ENCODE peak calls at places on chromosomes 1 and 21, in ten cellular contexts. Q, K, F, U, X, I, H, C, A and R are unnamed samples.
A peak's percentile ranks its signal among the peaks of the same experiment; 100 is the strongest.

GRCh38 chr1:54850082-54850730 is 36.8 kb downstream of the DHCR24 start:
- DNase-seq in Q (no peak), K (peak; percentile 47), F (no peak), U (no peak), X (no peak), I (no peak), H (peak; percentile 27), C (no peak), A (peak; percentile 10), R (no peak)

GRCh38 chr1:211196880-211197279 is 62.3 kb upstream of the RCOR3 start:
- DNase-seq in Q (no peak), K (no peak), F (no peak), U (no peak), X (no peak), I (no peak), H (no peak), C (no peak), A (no peak), R (no peak)

GRCh38 chr1:225318706-225319575 is 108.9 kb downstream of the LBR start:
- DNase-seq in Q (peak; percentile 71), K (peak; percentile 0), F (peak; percentile 7), U (peak; percentile 27), X (no peak), I (peak; percentile 57), H (peak; percentile 63), C (no peak), A (no peak), R (no peak)

GRCh38 chr21:28229811-28230210 is 762.9 kb downstream of the LTN1 start:
- DNase-seq in Q (no peak), K (no peak), F (no peak), U (no peak), X (no peak), I (no peak), H (peak; percentile 57), C (no peak), A (no peak), R (no peak)

GRCh38 chr1:162230096-162230495 is 146.6 kb downstream of the SPATA46 start:
- DNase-seq in Q (peak; percentile 61), K (peak; percentile 25), F (no peak), U (peak; percentile 29), X (no peak), I (no peak), H (no peak), C (no peak), A (peak; percentile 18), R (no peak)

GRCh38 chr1:243496173-243496553 is 240.3 kb downstream of the SDCCAG8 start:
- DNase-seq in Q (no peak), K (peak; percentile 91), F (no peak), U (peak; percentile 74), X (no peak), I (no peak), H (no peak), C (no peak), A (peak; percentile 85), R (no peak)

GRCh38 chr1:226526801-226527595 is 21.6 kb upstream of the STUM start:
- DNase-seq in Q (no peak), K (no peak), F (no peak), U (peak; percentile 88), X (no peak), I (peak; percentile 18), H (peak; percentile 29), C (no peak), A (no peak), R (no peak)

GRCh38 chr1:245488346-245489110 is 333.7 kb downstream of the KIF26B start:
- DNase-seq in Q (no peak), K (no peak), F (no peak), U (no peak), X (no peak), I (no peak), H (no peak), C (no peak), A (no peak), R (no peak)

GRCh38 chr1:45275054-45275453 is 51.6 kb upstream of the HPDL start:
- DNase-seq in Q (peak; percentile 1), K (peak; percentile 49), F (no peak), U (peak; percentile 22), X (no peak), I (no peak), H (no peak), C (no peak), A (peak; percentile 18), R (no peak)

GRCh38 chr1:185644531-185644930 is 89.7 kb upstream of the HMCN1 start:
- DNase-seq in Q (no peak), K (no peak), F (no peak), U (no peak), X (no peak), I (no peak), H (no peak), C (no peak), A (no peak), R (no peak)

GRCh38 chr1:151340870-151341754 is 5.9 kb downstream of the RFX5 start:
- DNase-seq in Q (peak; percentile 72), K (peak; percentile 90), F (peak; percentile 46), U (peak; percentile 77), X (no peak), I (peak; percentile 76), H (peak; percentile 77), C (peak; percentile 14), A (peak; percentile 46), R (peak; percentile 70)

GRCh38 chr1:179175011-179175934 is 54.2 kb downstream of the ABL2 start:
- DNase-seq in Q (peak; percentile 48), K (peak; percentile 73), F (no peak), U (no peak), X (no peak), I (no peak), H (peak; percentile 69), C (no peak), A (peak; percentile 67), R (no peak)

GRCh38 chr1:42177551-42177981 is 13.0 kb upstream of the GUCA2A start:
- DNase-seq in Q (peak; percentile 28), K (peak; percentile 62), F (no peak), U (no peak), X (no peak), I (no peak), H (no peak), C (no peak), A (peak; percentile 72), R (no peak)

GRCh38 chr1:86151427-86151826 is 5.1 kb downstream of the COL24A1 start:
- DNase-seq in Q (no peak), K (no peak), F (no peak), U (no peak), X (no peak), I (no peak), H (peak; percentile 45), C (no peak), A (no peak), R (no peak)

GRCh38 chr1:228039006-228039481 is 32.2 kb downstream of the WNT3A start:
- DNase-seq in Q (no peak), K (no peak), F (no peak), U (no peak), X (no peak), I (no peak), H (no peak), C (no peak), A (no peak), R (no peak)

GRCh38 chr1:246989901-246990300 is 18.0 kb downstream of the ZNF695 start:
- DNase-seq in Q (no peak), K (no peak), F (no peak), U (no peak), X (no peak), I (no peak), H (no peak), C (no peak), A (no peak), R (no peak)

GRCh38 chr1:211328084-211328694 is 1.6 kb downstream of the TRAF5 start:
- DNase-seq in Q (no peak), K (no peak), F (no peak), U (no peak), X (no peak), I (no peak), H (no peak), C (no peak), A (no peak), R (no peak)

GRCh38 chr1:169119405-169119804 is 12.9 kb downstream of the ATP1B1 start:
- DNase-seq in Q (no peak), K (no peak), F (no peak), U (no peak), X (no peak), I (no peak), H (peak; percentile 35), C (no peak), A (no peak), R (no peak)

GRCh38 chr1:115060501-115060900 is 28.8 kb downstream of the TSPAN2 start:
- DNase-seq in Q (no peak), K (no peak), F (no peak), U (no peak), X (no peak), I (no peak), H (no peak), C (no peak), A (no peak), R (no peak)

GRCh38 chr1:112538883-112539282 is 30.1 kb downstream of the WNT2B start:
- DNase-seq in Q (no peak), K (peak; percentile 7), F (no peak), U (no peak), X (no peak), I (no peak), H (no peak), C (no peak), A (no peak), R (no peak)

GRCh38 chr1:64955093-64956066 is 11.0 kb downstream of the JAK1 start:
- DNase-seq in Q (no peak), K (no peak), F (no peak), U (peak; percentile 60), X (no peak), I (no peak), H (no peak), C (no peak), A (no peak), R (no peak)

GRCh38 chr1:200039849-200040479 is 12.5 kb downstream of the NR5A2 start:
- DNase-seq in Q (no peak), K (no peak), F (no peak), U (peak; percentile 52), X (no peak), I (no peak), H (no peak), C (no peak), A (no peak), R (no peak)

GRCh38 chr1:2133039-2133878 is 61.3 kb downstream of the FAAP20 start:
- DNase-seq in Q (no peak), K (peak; percentile 97), F (peak; percentile 97), U (peak; percentile 98), X (peak; percentile 95), I (peak; percentile 86), H (peak; percentile 99), C (peak; percentile 99), A (peak; percentile 96), R (peak; percentile 92)

GRCh38 chr1:227136210-227136609 is 182.1 kb downstream of the CDC42BPA start:
- DNase-seq in Q (no peak), K (no peak), F (no peak), U (no peak), X (no peak), I (no peak), H (no peak), C (no peak), A (no peak), R (no peak)

GRCh38 chr21:33901421-33902288 is 13.9 kb downstream of the ATP5PO start:
- DNase-seq in Q (peak; percentile 7), K (no peak), F (no peak), U (peak; percentile 75), X (no peak), I (peak; percentile 39), H (peak; percentile 57), C (no peak), A (peak; percentile 33), R (peak; percentile 48)

GRCh38 chr1:240499012-240499411 is 112.9 kb downstream of the GREM2 start:
- DNase-seq in Q (no peak), K (no peak), F (no peak), U (no peak), X (no peak), I (no peak), H (peak; percentile 57), C (no peak), A (no peak), R (no peak)

GRCh38 chr1:214920337-214920736 is 162.2 kb upstream of the KCNK2 start:
- DNase-seq in Q (no peak), K (no peak), F (no peak), U (no peak), X (no peak), I (no peak), H (no peak), C (no peak), A (no peak), R (no peak)

GRCh38 chr1:45730075-45730779 is 20.2 kb downstream of the IPP start:
- DNase-seq in Q (peak; percentile 36), K (no peak), F (no peak), U (no peak), X (no peak), I (no peak), H (no peak), C (no peak), A (no peak), R (no peak)